ENCODE peak calls at places on chromosomes 3 and 15, in four cellular contexts. S is cardiac muscle cell, N is non-pigmented ciliary epithelial cell, O is pons. Y is an unnamed sample.
A peak's percentile ranks its signal among the peaks of the same experiment; 100 is the strongest.

GRCh38 chr15:39239562-39239961 is 341.3 kb upstream of the THBS1 start:
- DNase-seq in N (no peak), S (no peak), O (no peak), Y (no peak)

GRCh38 chr3:68943753-68944500 is 11.6 kb upstream of the TAFA4 start:
- DNase-seq in S (no peak), N (no peak), O (no peak), Y (no peak)

GRCh38 chr3:4515896-4516295 is 22.7 kb downstream of the ITPR1 start:
- DNase-seq in O (no peak), N (no peak), S (no peak), Y (no peak)

GRCh38 chr3:150132101-150132749 is 161.5 kb upstream of the PFN2 start:
- DNase-seq in S (no peak), O (no peak), N (no peak), Y (no peak)

GRCh38 chr15:89912145-89912673 is 543 bp downstream of the ARPIN start:
- DNase-seq in S (peak; percentile 13), O (no peak), N (no peak), Y (no peak)

GRCh38 chr15:63246691-63247464 is 30.5 kb upstream of the APH1B start:
- DNase-seq in N (no peak), S (peak; percentile 89), O (no peak), Y (no peak)

GRCh38 chr15:85858586-85859375 is 64.1 kb upstream of the KLHL25 start:
- DNase-seq in O (peak; percentile 55), N (no peak), S (peak; percentile 73), Y (peak; percentile 71)

GRCh38 chr3:137204409-137204808 is 246.6 kb downstream of the IL20RB start:
- DNase-seq in O (no peak), N (no peak), S (no peak), Y (no peak)

GRCh38 chr15:87805117-87805820 is 451.3 kb downstream of the NTRK3 start:
- DNase-seq in O (no peak), N (no peak), S (no peak), Y (no peak)

GRCh38 chr3:9151240-9151639 is 98.2 kb downstream of the SRGAP3 start:
- DNase-seq in S (no peak), O (no peak), N (no peak), Y (no peak)

GRCh38 chr15:22811640-22812039 is 25.2 kb downstream of the NIPA1 start:
- DNase-seq in N (no peak), S (peak; percentile 30), O (peak; percentile 95), Y (no peak)

GRCh38 chr3:164608554-164609276 is 469.6 kb downstream of the SI start:
- DNase-seq in N (no peak), O (peak; percentile 4), S (no peak), Y (no peak)

GRCh38 chr3:130892759-130893239 is 1.1 kb upstream of the ATP2C1 start:
- DNase-seq in O (peak; percentile 96), S (peak; percentile 87), N (peak; percentile 55), Y (peak; percentile 40)

GRCh38 chr3:127056281-127056680 is 73.4 kb downstream of the PLXNA1 start:
- DNase-seq in N (no peak), S (no peak), O (no peak), Y (no peak)

GRCh38 chr15:82595766-82596165 is 51.4 kb downstream of the CPEB1 start:
- DNase-seq in S (no peak), O (no peak), N (no peak), Y (no peak)

GRCh38 chr15:48861813-48862431 is 16.0 kb upstream of the EID1 start:
- DNase-seq in S (peak; percentile 87), O (peak; percentile 87), N (no peak), Y (peak; percentile 44)

GRCh38 chr15:77826006-77826695 is 193.4 kb upstream of the LINGO1 start:
- DNase-seq in N (no peak), S (no peak), O (no peak), Y (no peak)

GRCh38 chr15:29133791-29134190 is 135.8 kb downstream of the NSMCE3 start:
- DNase-seq in O (no peak), N (no peak), S (no peak), Y (no peak)

GRCh38 chr15:73631915-73632669 is 1.1 kb downstream of the NPTN start:
- DNase-seq in N (no peak), O (peak; percentile 39), S (peak; percentile 72), Y (no peak)

GRCh38 chr15:40815042-40815678 is 7.9 kb upstream of the DNAJC17 start:
- DNase-seq in O (peak; percentile 34), S (peak; percentile 75), N (no peak), Y (no peak)

GRCh38 chr15:63088532-63089245 is 33.0 kb upstream of the LACTB start:
- DNase-seq in O (no peak), S (no peak), N (no peak), Y (no peak)

GRCh38 chr15:32833323-32833944 is 115.6 kb downstream of the GREM1 start:
- DNase-seq in O (no peak), N (no peak), S (no peak), Y (no peak)

GRCh38 chr3:115085197-115085865 is 61.8 kb downstream of the ZBTB20 start:
- DNase-seq in N (no peak), S (no peak), O (peak; percentile 66), Y (no peak)

GRCh38 chr15:92877000-92877399 is 23.1 kb upstream of the CHD2 start:
- DNase-seq in S (no peak), O (no peak), N (no peak), Y (no peak)

GRCh38 chr15:72312605-72313447 is 7.1 kb downstream of the CELF6 start:
- DNase-seq in O (peak; percentile 60), S (peak; percentile 80), N (no peak), Y (peak; percentile 82)

GRCh38 chr3:64048631-64049061 is 25.4 kb upstream of the PSMD6 start:
- DNase-seq in S (peak; percentile 44), N (no peak), O (no peak), Y (no peak)

GRCh38 chr3:100779475-100779874 is 70.2 kb downstream of the TFG start:
- DNase-seq in N (no peak), S (no peak), O (no peak), Y (no peak)

GRCh38 chr15:79186616-79187015 is 95.9 kb upstream of the ANKRD34C start:
- DNase-seq in S (no peak), O (no peak), N (no peak), Y (no peak)

Y was measured in GM19239.